ENCODE peak calls at places on chromosomes 2 and 18, in four cellular contexts. T is left ventricle myocardium inferior, U is psoas muscle, M is A549. A is an unnamed sample.

GRCh38 chr2:101305492-101306123 is 2.9 kb downstream of the RNF149 start:
- DNase-seq in M (no peak), U (no peak), T (no peak), A (no peak)

GRCh38 chr2:7950035-7950612 is 731.7 kb upstream of the ID2 start:
- DNase-seq in U (no peak), T (no peak), M (no peak), A (no peak)

GRCh38 chr2:190533968-190534309 is 583 bp downstream of the NEMP2 start:
- DNase-seq in U (no peak), T (no peak), M (no peak), A (no peak)

GRCh38 chr18:30522288-30522929 is 520.1 kb downstream of the DSC3 start:
- DNase-seq in U (no peak), M (no peak), T (no peak), A (no peak)

GRCh38 chr2:239978381-239978780 is 46.8 kb downstream of the NDUFA10 start:
- DNase-seq in U (no peak), M (no peak), T (no peak), A (no peak)

GRCh38 chr2:169069341-169069740 is at the start of gene DHRS9:
- DNase-seq in T (no peak), M (peak), U (no peak), A (peak)

GRCh38 chr18:48485828-48486405 is 52.9 kb upstream of the CTIF start:
- DNase-seq in T (no peak), M (no peak), U (no peak), A (no peak)

GRCh38 chr2:127508621-127509034 is 17.7 kb downstream of the IWS1 start:
- DNase-seq in T (peak), U (peak), M (peak), A (peak)

GRCh38 chr2:118202707-118203303 is 114.5 kb downstream of the INSIG2 start:
- DNase-seq in M (peak), T (no peak), U (peak), A (no peak)

GRCh38 chr2:189254268-189254883 is 74.8 kb upstream of the COL5A2 start:
- DNase-seq in T (peak), U (peak), M (peak), A (no peak)

GRCh38 chr2:194867328-194867727 is 789.7 kb upstream of the SLC39A10 start:
- DNase-seq in T (no peak), U (no peak), M (peak), A (peak)

GRCh38 chr2:11029136-11029535 is 117.4 kb downstream of the KCNF1 start:
- DNase-seq in U (no peak), M (no peak), T (no peak), A (no peak)

DNA sequence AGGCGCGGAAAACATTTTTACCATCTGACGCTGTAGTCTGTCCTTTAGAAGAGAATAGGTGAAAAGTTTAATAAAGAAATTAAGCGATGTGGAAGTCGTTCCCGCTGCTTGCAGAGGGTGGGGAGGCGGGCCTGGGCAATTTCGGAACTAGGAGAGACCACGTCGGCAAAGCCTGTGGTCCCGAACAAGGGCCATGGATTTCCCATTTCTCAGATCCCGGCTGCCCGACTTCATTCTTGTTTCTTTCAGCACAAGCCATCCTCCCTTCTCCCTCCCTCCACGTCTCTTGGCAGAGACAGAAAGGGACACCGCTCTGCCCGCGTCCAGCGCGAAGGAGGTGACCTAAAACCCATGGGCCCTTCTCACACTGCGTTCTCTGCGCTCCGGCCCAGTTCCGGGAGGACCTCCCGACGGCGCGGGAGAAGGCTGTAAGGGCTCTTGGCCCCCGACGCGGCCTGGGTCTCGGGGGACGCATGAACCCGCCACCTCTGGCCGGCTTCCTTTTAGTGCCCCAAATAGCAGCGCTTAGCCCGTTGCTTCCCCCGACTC is 2.2 kb upstream of the BCL2L11 start:
- DNase-seq in T (peak), M (no peak), U (peak), A (no peak)
- H3K4me3 ChIP-seq in T (peak), M (no peak), U (peak), A (no peak)

GRCh38 chr2:56202722-56203121 is 18.9 kb downstream of the CCDC85A start:
- DNase-seq in U (no peak), T (no peak), M (no peak), A (no peak)
- TF ChIP-seq CTCF in U (no peak), T (no peak), M (no peak), A (no peak)

GRCh38 chr2:134250840-134251461 is 2.9 kb upstream of the MGAT5 start:
- DNase-seq in U (no peak), M (no peak), T (no peak), A (no peak)

GRCh38 chr2:134252092-134252775 is 1.6 kb upstream of the MGAT5 start:
- DNase-seq in U (no peak), T (no peak), M (no peak), A (no peak)

GRCh38 chr2:134254836-134255235 is 964 bp downstream of the MGAT5 start:
- DNase-seq in M (no peak), T (no peak), U (no peak), A (no peak)

GRCh38 chr2:134253804-134254203 is at the start of gene MGAT5:
- DNase-seq in U (no peak), M (no peak), T (no peak), A (no peak)

GRCh38 chr2:134253117-134253704 is 661 bp upstream of the MGAT5 start:
- DNase-seq in M (no peak), U (no peak), T (no peak), A (no peak)
- H3K4me3 ChIP-seq in M (no peak), U (no peak), T (no peak), A (no peak)

DNA sequence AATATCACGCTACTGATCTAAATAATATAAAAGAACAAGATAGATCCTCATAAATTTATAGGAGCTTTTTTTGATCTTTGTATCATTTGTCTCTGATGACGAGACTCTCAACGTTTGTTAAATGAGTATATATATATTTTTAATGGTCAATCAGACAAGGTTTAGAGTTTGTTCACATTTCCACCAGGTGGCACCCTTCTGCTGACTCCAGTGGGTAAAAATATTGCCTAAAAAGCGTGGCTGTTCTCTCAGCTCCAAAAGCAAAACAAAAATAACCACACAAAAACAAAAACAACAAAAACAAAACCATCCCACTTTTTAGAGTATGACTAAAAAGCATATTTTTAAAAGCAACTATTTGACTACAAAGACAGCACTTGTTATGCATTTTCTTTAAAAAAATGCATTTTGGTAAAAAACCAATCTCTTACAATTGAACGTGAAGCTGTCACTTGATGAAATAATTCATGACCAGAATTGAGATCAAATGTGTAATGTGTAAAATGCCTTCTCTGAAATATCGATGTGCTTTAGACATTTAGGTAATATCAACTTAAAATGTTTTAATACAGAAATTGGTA is 723.2 kb downstream of the DPP10 start:
- DNase-seq in T (no peak), M (peak), U (no peak), A (no peak)
- TF ChIP-seq CTCF in T (peak), M (peak), U (no peak), A (peak)

GRCh38 chr2:47405757-47406156 is 2.8 kb downstream of the MSH2 start:
- DNase-seq in U (no peak), M (no peak), T (no peak), A (no peak)
- H3K4me3 ChIP-seq in U (no peak), M (no peak), T (no peak), A (no peak)

DNA sequence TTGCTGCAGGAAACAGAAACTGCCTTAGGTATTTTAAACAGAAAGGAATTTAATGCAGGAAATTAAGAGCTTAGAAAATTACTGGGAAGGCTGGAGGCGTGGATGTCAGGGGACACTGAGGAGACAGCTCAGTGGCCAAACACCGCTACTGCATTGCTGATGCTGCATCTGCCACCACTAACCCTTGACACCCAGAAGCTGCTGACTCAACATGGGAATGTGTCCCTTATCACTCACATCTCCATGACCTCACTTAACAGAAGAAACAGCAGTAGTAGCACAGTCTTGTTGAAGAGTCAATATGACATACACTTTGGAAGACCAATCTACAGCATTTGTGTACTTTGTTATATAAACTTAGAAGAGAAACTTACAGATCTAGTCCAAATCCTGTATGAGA is 906.1 kb downstream of the SLC4A3 start:
- DNase-seq in M (peak), U (no peak), T (no peak), A (no peak)
- TF ChIP-seq CTCF in M (no peak), U (no peak), T (peak), A (peak)